ENCODE peak calls at places on chromosomes 4 and X, in four cellular contexts. X is HEK293T, F is posterior cingulate gyrus, D is upper lobe of left lung. T is an unnamed sample.

GRCh38 chrX:85109235-85109634 is 105.6 kb downstream of the APOOL start:
- DNase-seq in D (no peak), X (peak; percentile 65), F (no peak), T (no peak)

GRCh38 chrX:103356023-103356798 is at the start of gene TCEAL9:
- DNase-seq in F (peak; percentile 92), D (peak; percentile 60), X (peak; percentile 72), T (peak; percentile 61)

GRCh38 chrX:44816369-44816768 is 27.5 kb upstream of the DUSP21 start:
- DNase-seq in X (no peak), F (no peak), D (no peak), T (no peak)

GRCh38 chr4:108393870-108394269 is 225.1 kb upstream of the LEF1 start:
- DNase-seq in X (no peak), F (no peak), D (no peak), T (no peak)

GRCh38 chr4:152678841-152679240 is 956 bp downstream of the TMEM154 start:
- DNase-seq in F (no peak), X (no peak), D (no peak), T (no peak)

GRCh38 chrX:155048997-155049619 is 21.8 kb downstream of the CMC4 start:
- DNase-seq in X (peak; percentile 77), D (peak; percentile 38), F (peak; percentile 92), T (peak; percentile 66)

GRCh38 chrX:17922303-17922702 is 61.2 kb upstream of the RAI2 start:
- DNase-seq in X (no peak), F (no peak), D (no peak), T (no peak)

GRCh38 chr4:109206610-109207009 is 95.8 kb downstream of the COL25A1 start:
- DNase-seq in F (no peak), X (peak; percentile 16), D (no peak), T (no peak)

GRCh38 chr4:123976285-123976684 is 579.7 kb downstream of the SPRY1 start:
- DNase-seq in F (no peak), D (no peak), X (no peak), T (no peak)

GRCh38 chr4:47209833-47210232 is 178.5 kb downstream of the GABRB1 start:
- DNase-seq in X (no peak), D (no peak), F (no peak), T (no peak)

GRCh38 chr4:37757705-37758104 is 68.8 kb upstream of the PGM2 start:
- DNase-seq in X (no peak), D (no peak), F (no peak), T (no peak)

GRCh38 chr4:184787766-184788503 is 37.8 kb downstream of the ACSL1 start:
- DNase-seq in F (no peak), D (no peak), X (no peak), T (no peak)

GRCh38 chr4:127698789-127699200 is 31.4 kb upstream of the SLC25A31 start:
- DNase-seq in F (peak; percentile 49), X (no peak), D (no peak), T (no peak)

GRCh38 chrX:46185923-46186810 is 359.1 kb downstream of the ZNF674 start:
- DNase-seq in D (no peak), X (no peak), F (no peak), T (no peak)

GRCh38 chrX:150551963-150552362 is 16.5 kb upstream of the MTM1 start:
- DNase-seq in F (no peak), X (no peak), D (no peak), T (no peak)

GRCh38 chrX:137031517-137032377 is 2.0 kb downstream of the GPR101 start:
- DNase-seq in F (peak; percentile 88), D (no peak), X (peak; percentile 68), T (peak; percentile 52)

GRCh38 chrX:85309717-85310116 is 65.9 kb downstream of the ZNF711 start:
- DNase-seq in X (peak; percentile 20), F (no peak), D (no peak), T (no peak)

GRCh38 chrX:88024022-88024421 is 506.4 kb downstream of the KLHL4 start:
- DNase-seq in D (no peak), F (no peak), X (no peak), T (no peak)

GRCh38 chr4:2824329-2825183 is 19.1 kb upstream of the ADD1 start:
- DNase-seq in X (no peak), F (peak; percentile 80), D (no peak), T (no peak)

GRCh38 chr4:125736057-125736456 is 421.3 kb downstream of the FAT4 start:
- DNase-seq in F (no peak), D (no peak), X (no peak), T (no peak)

GRCh38 chrX:16491461-16491860 is 158.5 kb upstream of the S100G start:
- DNase-seq in F (no peak), X (no peak), D (no peak), T (no peak)

GRCh38 chrX:42499620-42500019 is 278.3 kb downstream of the PPP1R2C start:
- DNase-seq in X (no peak), D (no peak), F (no peak), T (no peak)

GRCh38 chrX:10048076-10048475 is 80.9 kb downstream of the CLDN34 start:
- DNase-seq in D (no peak), F (no peak), X (no peak), T (no peak)

GRCh38 chr4:73446336-73446938 is 10.4 kb downstream of the AFP start:
- DNase-seq in D (no peak), F (no peak), X (peak; percentile 49), T (no peak)

GRCh38 chr4:112327950-112328349 is 30.8 kb downstream of the ALPK1 start:
- DNase-seq in F (no peak), X (peak; percentile 20), D (no peak), T (no peak)

GRCh38 chr4:3346146-3346545 is 53.3 kb downstream of the RGS12 start:
- DNase-seq in X (peak; percentile 78), D (no peak), F (no peak), T (peak; percentile 87)

GRCh38 chr4:140740422-140740821 is 15.8 kb downstream of the TBC1D9 start:
- DNase-seq in X (no peak), D (no peak), F (no peak), T (no peak)

GRCh38 chr4:144174401-144175067 is 34.0 kb upstream of the GYPA start:
- DNase-seq in F (no peak), X (peak; percentile 30), D (no peak), T (peak; percentile 8)

GRCh38 chr4:1082215-1083182 is 30.9 kb downstream of the RNF212 start:
- DNase-seq in D (peak; percentile 92), F (peak; percentile 80), X (no peak), T (no peak)

T was measured in head of caudate nucleus.